ENCODE peak calls at places on chromosomes 3 and 15, in nine cellular contexts. One of them, this sample, is unnamed.

GRCh38 chr3:4813855-4814254 is 165.4 kb upstream of the BHLHE40 start:
- DNase-seq in MM.1S: no peak
- DNase-seq in kidney epithelial cell: no peak
- DNase-seq in fibroblast of mammary gland: peak
- DNase-seq in activated effector memory CD4-positive, alpha-beta T cell treated with anti-CD3 and anti-CD28 coated beads, Interleukin-2, amount 50 U/mL, for 16 hours: no peak
- DNase-seq in stimulated activated CD8-positive, alpha-beta memory T cell treated with anti-CD3 and anti-CD28 coated beads, Interleukin-15, amount 100 ng/mL, for 24 hours: no peak
- DNase-seq in fibroblast of the aortic adventitia: no peak
- DNase-seq in adrenal gland: no peak
- DNase-seq in gastrocnemius medialis: no peak
- DNase-seq in this sample: no peak

GRCh38 chr3:158683216-158683975 is 10.9 kb upstream of the LXN start:
- DNase-seq in MM.1S: no peak
- DNase-seq in kidney epithelial cell: no peak
- DNase-seq in fibroblast of mammary gland: peak
- DNase-seq in activated effector memory CD4-positive, alpha-beta T cell treated with anti-CD3 and anti-CD28 coated beads, Interleukin-2, amount 50 U/mL, for 16 hours: no peak
- DNase-seq in stimulated activated CD8-positive, alpha-beta memory T cell treated with anti-CD3 and anti-CD28 coated beads, Interleukin-15, amount 100 ng/mL, for 24 hours: no peak
- DNase-seq in fibroblast of the aortic adventitia: peak
- DNase-seq in adrenal gland: no peak
- DNase-seq in gastrocnemius medialis: no peak
- DNase-seq in this sample: no peak

GRCh38 chr3:169790687-169791429 is 17.7 kb downstream of the MYNN start:
- DNase-seq in MM.1S: no peak
- DNase-seq in kidney epithelial cell: no peak
- DNase-seq in fibroblast of mammary gland: peak
- DNase-seq in activated effector memory CD4-positive, alpha-beta T cell treated with anti-CD3 and anti-CD28 coated beads, Interleukin-2, amount 50 U/mL, for 16 hours: no peak
- DNase-seq in stimulated activated CD8-positive, alpha-beta memory T cell treated with anti-CD3 and anti-CD28 coated beads, Interleukin-15, amount 100 ng/mL, for 24 hours: no peak
- DNase-seq in fibroblast of the aortic adventitia: peak
- DNase-seq in adrenal gland: no peak
- DNase-seq in gastrocnemius medialis: no peak
- DNase-seq in this sample: no peak

GRCh38 chr15:78854973-78855372 is 17.7 kb upstream of the MORF4L1 start:
- DNase-seq in MM.1S: no peak
- DNase-seq in kidney epithelial cell: no peak
- DNase-seq in fibroblast of mammary gland: no peak
- DNase-seq in activated effector memory CD4-positive, alpha-beta T cell treated with anti-CD3 and anti-CD28 coated beads, Interleukin-2, amount 50 U/mL, for 16 hours: no peak
- DNase-seq in stimulated activated CD8-positive, alpha-beta memory T cell treated with anti-CD3 and anti-CD28 coated beads, Interleukin-15, amount 100 ng/mL, for 24 hours: no peak
- DNase-seq in fibroblast of the aortic adventitia: no peak
- DNase-seq in adrenal gland: no peak
- DNase-seq in gastrocnemius medialis: no peak
- DNase-seq in this sample: no peak

GRCh38 chr15:40136470-40136869 is 24.4 kb upstream of the BUB1B start:
- DNase-seq in MM.1S: no peak
- DNase-seq in kidney epithelial cell: no peak
- DNase-seq in fibroblast of mammary gland: no peak
- DNase-seq in activated effector memory CD4-positive, alpha-beta T cell treated with anti-CD3 and anti-CD28 coated beads, Interleukin-2, amount 50 U/mL, for 16 hours: no peak
- DNase-seq in stimulated activated CD8-positive, alpha-beta memory T cell treated with anti-CD3 and anti-CD28 coated beads, Interleukin-15, amount 100 ng/mL, for 24 hours: no peak
- DNase-seq in fibroblast of the aortic adventitia: no peak
- DNase-seq in adrenal gland: no peak
- DNase-seq in gastrocnemius medialis: no peak
- DNase-seq in this sample: no peak

GRCh38 chr15:62403164-62403809 is 238.2 kb upstream of the C2CD4B start:
- DNase-seq in MM.1S: no peak
- DNase-seq in kidney epithelial cell: peak
- DNase-seq in fibroblast of mammary gland: peak
- DNase-seq in activated effector memory CD4-positive, alpha-beta T cell treated with anti-CD3 and anti-CD28 coated beads, Interleukin-2, amount 50 U/mL, for 16 hours: no peak
- DNase-seq in stimulated activated CD8-positive, alpha-beta memory T cell treated with anti-CD3 and anti-CD28 coated beads, Interleukin-15, amount 100 ng/mL, for 24 hours: no peak
- DNase-seq in fibroblast of the aortic adventitia: peak
- DNase-seq in adrenal gland: no peak
- DNase-seq in gastrocnemius medialis: peak
- DNase-seq in this sample: no peak

GRCh38 chr3:183381179-183381578 is 47.2 kb downstream of the MCF2L2 start:
- DNase-seq in MM.1S: no peak
- DNase-seq in kidney epithelial cell: no peak
- DNase-seq in fibroblast of mammary gland: peak
- DNase-seq in activated effector memory CD4-positive, alpha-beta T cell treated with anti-CD3 and anti-CD28 coated beads, Interleukin-2, amount 50 U/mL, for 16 hours: no peak
- DNase-seq in stimulated activated CD8-positive, alpha-beta memory T cell treated with anti-CD3 and anti-CD28 coated beads, Interleukin-15, amount 100 ng/mL, for 24 hours: no peak
- DNase-seq in fibroblast of the aortic adventitia: peak
- DNase-seq in adrenal gland: peak
- DNase-seq in gastrocnemius medialis: no peak
- DNase-seq in this sample: no peak

GRCh38 chr15:68542771-68543544 is 35.8 kb upstream of the CORO2B start:
- DNase-seq in MM.1S: no peak
- DNase-seq in kidney epithelial cell: no peak
- DNase-seq in fibroblast of mammary gland: peak
- DNase-seq in activated effector memory CD4-positive, alpha-beta T cell treated with anti-CD3 and anti-CD28 coated beads, Interleukin-2, amount 50 U/mL, for 16 hours: no peak
- DNase-seq in stimulated activated CD8-positive, alpha-beta memory T cell treated with anti-CD3 and anti-CD28 coated beads, Interleukin-15, amount 100 ng/mL, for 24 hours: no peak
- DNase-seq in fibroblast of the aortic adventitia: peak
- DNase-seq in adrenal gland: peak
- DNase-seq in gastrocnemius medialis: peak
- DNase-seq in this sample: peak

GRCh38 chr15:85504739-85505676 is 124.6 kb downstream of the AKAP13 start:
- DNase-seq in MM.1S: peak
- DNase-seq in kidney epithelial cell: no peak
- DNase-seq in fibroblast of mammary gland: peak
- DNase-seq in activated effector memory CD4-positive, alpha-beta T cell treated with anti-CD3 and anti-CD28 coated beads, Interleukin-2, amount 50 U/mL, for 16 hours: no peak
- DNase-seq in stimulated activated CD8-positive, alpha-beta memory T cell treated with anti-CD3 and anti-CD28 coated beads, Interleukin-15, amount 100 ng/mL, for 24 hours: no peak
- DNase-seq in fibroblast of the aortic adventitia: peak
- DNase-seq in adrenal gland: peak
- DNase-seq in gastrocnemius medialis: peak
- DNase-seq in this sample: no peak

GRCh38 chr15:90838066-90838465 is 30.3 kb upstream of the FURIN start:
- DNase-seq in MM.1S: no peak
- DNase-seq in kidney epithelial cell: no peak
- DNase-seq in fibroblast of mammary gland: no peak
- DNase-seq in activated effector memory CD4-positive, alpha-beta T cell treated with anti-CD3 and anti-CD28 coated beads, Interleukin-2, amount 50 U/mL, for 16 hours: peak
- DNase-seq in stimulated activated CD8-positive, alpha-beta memory T cell treated with anti-CD3 and anti-CD28 coated beads, Interleukin-15, amount 100 ng/mL, for 24 hours: peak
- DNase-seq in fibroblast of the aortic adventitia: no peak
- DNase-seq in adrenal gland: no peak
- DNase-seq in gastrocnemius medialis: no peak
- DNase-seq in this sample: no peak

GRCh38 chr3:197790033-197790432 is 1.0 kb upstream of the LRCH3 start:
- DNase-seq in MM.1S: no peak
- DNase-seq in kidney epithelial cell: no peak
- DNase-seq in fibroblast of mammary gland: no peak
- DNase-seq in activated effector memory CD4-positive, alpha-beta T cell treated with anti-CD3 and anti-CD28 coated beads, Interleukin-2, amount 50 U/mL, for 16 hours: no peak
- DNase-seq in stimulated activated CD8-positive, alpha-beta memory T cell treated with anti-CD3 and anti-CD28 coated beads, Interleukin-15, amount 100 ng/mL, for 24 hours: no peak
- DNase-seq in fibroblast of the aortic adventitia: no peak
- DNase-seq in adrenal gland: no peak
- DNase-seq in gastrocnemius medialis: no peak
- DNase-seq in this sample: no peak

GRCh38 chr15:51856714-51857380 is 27.4 kb downstream of the TMOD3 start:
- DNase-seq in MM.1S: no peak
- DNase-seq in kidney epithelial cell: no peak
- DNase-seq in fibroblast of mammary gland: no peak
- DNase-seq in activated effector memory CD4-positive, alpha-beta T cell treated with anti-CD3 and anti-CD28 coated beads, Interleukin-2, amount 50 U/mL, for 16 hours: no peak
- DNase-seq in stimulated activated CD8-positive, alpha-beta memory T cell treated with anti-CD3 and anti-CD28 coated beads, Interleukin-15, amount 100 ng/mL, for 24 hours: no peak
- DNase-seq in fibroblast of the aortic adventitia: no peak
- DNase-seq in adrenal gland: no peak
- DNase-seq in gastrocnemius medialis: no peak
- DNase-seq in this sample: no peak

GRCh38 chr3:50473768-50474167 is 29.7 kb downstream of the CACNA2D2 start:
- DNase-seq in MM.1S: no peak
- DNase-seq in kidney epithelial cell: no peak
- DNase-seq in fibroblast of mammary gland: no peak
- DNase-seq in activated effector memory CD4-positive, alpha-beta T cell treated with anti-CD3 and anti-CD28 coated beads, Interleukin-2, amount 50 U/mL, for 16 hours: no peak
- DNase-seq in stimulated activated CD8-positive, alpha-beta memory T cell treated with anti-CD3 and anti-CD28 coated beads, Interleukin-15, amount 100 ng/mL, for 24 hours: no peak
- DNase-seq in fibroblast of the aortic adventitia: no peak
- DNase-seq in adrenal gland: no peak
- DNase-seq in gastrocnemius medialis: peak
- DNase-seq in this sample: no peak

GRCh38 chr15:88456733-88457132 is 10.5 kb downstream of the MRPL46 start:
- DNase-seq in MM.1S: no peak
- DNase-seq in kidney epithelial cell: no peak
- DNase-seq in fibroblast of mammary gland: no peak
- DNase-seq in activated effector memory CD4-positive, alpha-beta T cell treated with anti-CD3 and anti-CD28 coated beads, Interleukin-2, amount 50 U/mL, for 16 hours: no peak
- DNase-seq in stimulated activated CD8-positive, alpha-beta memory T cell treated with anti-CD3 and anti-CD28 coated beads, Interleukin-15, amount 100 ng/mL, for 24 hours: no peak
- DNase-seq in fibroblast of the aortic adventitia: no peak
- DNase-seq in adrenal gland: no peak
- DNase-seq in gastrocnemius medialis: no peak
- DNase-seq in this sample: no peak

This sample was measured in mesenteric fat pad.